ENCODE peak calls at places on chromosomes 4 and X, in five cellular contexts. One of them, this sample, is unnamed.

GRCh38 chr4:41611881-41612871 is 74.2 kb downstream of the LIMCH1 start:
- DNase-seq in B cell: no peak
- DNase-seq in sciatic nerve: peak; percentile 75
- DNase-seq in NCI-H1694 treated with DMSO at 0.1 percent for 48 hours: no peak
- DNase-seq in body of pancreas: peak; percentile 51
- DNase-seq in this sample: no peak

GRCh38 chr4:137583650-137584049 is 51.4 kb upstream of the PCDH18 start:
- DNase-seq in B cell: no peak
- DNase-seq in sciatic nerve: no peak
- DNase-seq in NCI-H1694 treated with DMSO at 0.1 percent for 48 hours: no peak
- DNase-seq in body of pancreas: no peak
- DNase-seq in this sample: no peak

GRCh38 chrX:151776113-151776790 is 41.7 kb downstream of the CNGA2 start:
- DNase-seq in B cell: no peak
- DNase-seq in sciatic nerve: no peak
- DNase-seq in NCI-H1694 treated with DMSO at 0.1 percent for 48 hours: no peak
- DNase-seq in body of pancreas: no peak
- DNase-seq in this sample: no peak

GRCh38 chrX:45900751-45901150 is 644.5 kb downstream of the ZNF674 start:
- DNase-seq in B cell: no peak
- DNase-seq in sciatic nerve: no peak
- DNase-seq in NCI-H1694 treated with DMSO at 0.1 percent for 48 hours: no peak
- DNase-seq in body of pancreas: no peak
- DNase-seq in this sample: no peak

GRCh38 chr4:176437756-176438155 is 118.0 kb downstream of the SPCS3 start:
- DNase-seq in B cell: no peak
- DNase-seq in sciatic nerve: no peak
- DNase-seq in NCI-H1694 treated with DMSO at 0.1 percent for 48 hours: no peak
- DNase-seq in body of pancreas: no peak
- DNase-seq in this sample: no peak

GRCh38 chrX:33211356-33212254 is at the start of gene DMD:
- DNase-seq in B cell: no peak
- DNase-seq in sciatic nerve: peak; percentile 57
- DNase-seq in NCI-H1694 treated with DMSO at 0.1 percent for 48 hours: no peak
- DNase-seq in body of pancreas: peak; percentile 41
- DNase-seq in this sample: no peak

GRCh38 chrX:49838374-49838773 is 9.3 kb downstream of the PAGE4 start:
- DNase-seq in B cell: peak; percentile 32
- DNase-seq in sciatic nerve: no peak
- DNase-seq in NCI-H1694 treated with DMSO at 0.1 percent for 48 hours: no peak
- DNase-seq in body of pancreas: peak; percentile 21
- DNase-seq in this sample: no peak

GRCh38 chr4:77917075-77917474 is 54.4 kb downstream of the MRPL1 start:
- DNase-seq in B cell: no peak
- DNase-seq in sciatic nerve: no peak
- DNase-seq in NCI-H1694 treated with DMSO at 0.1 percent for 48 hours: no peak
- DNase-seq in body of pancreas: no peak
- DNase-seq in this sample: no peak

GRCh38 chr4:54566608-54567007 is 91.1 kb upstream of the KIT start:
- DNase-seq in B cell: no peak
- DNase-seq in sciatic nerve: no peak
- DNase-seq in NCI-H1694 treated with DMSO at 0.1 percent for 48 hours: no peak
- DNase-seq in body of pancreas: no peak
- DNase-seq in this sample: peak; percentile 15

GRCh38 chr4:24007740-24008348 is 118.0 kb upstream of the PPARGC1A start:
- DNase-seq in B cell: no peak
- DNase-seq in sciatic nerve: no peak
- DNase-seq in NCI-H1694 treated with DMSO at 0.1 percent for 48 hours: no peak
- DNase-seq in body of pancreas: no peak
- DNase-seq in this sample: no peak